ENCODE peak calls at places on chromosomes 7 and 10, in six cellular contexts. I is GM23338, B is mammary epithelial cell, J is MM.1S, L is K562, Z is IMR-90. P is an unnamed sample.

GRCh38 chr10:7915923-7916322 is 97.6 kb downstream of the TAF3 start:
- DNase-seq in I (no peak), B (peak; percentile 63), J (no peak), L (no peak), Z (peak; percentile 63), P (no peak)

GRCh38 chr7:119514326-119514725 is 758.6 kb upstream of the KCND2 start:
- DNase-seq in I (no peak), B (no peak), J (no peak), L (no peak), Z (no peak), P (no peak)

GRCh38 chr10:7470371-7470770 is 59.5 kb upstream of the SFMBT2 start:
- DNase-seq in I (no peak), B (no peak), J (no peak), L (no peak), Z (no peak), P (no peak)

GRCh38 chr7:78141533-78142281 is 343.1 kb downstream of the PHTF2 start:
- DNase-seq in I (no peak), B (no peak), J (no peak), L (no peak), Z (peak; percentile 88), P (no peak)

GRCh38 chr7:124497209-124497608 is 268.4 kb downstream of the GPR37 start:
- DNase-seq in I (no peak), B (no peak), J (no peak), L (no peak), Z (no peak), P (no peak)

GRCh38 chr10:43437141-43437860 is 390 bp downstream of the ZNF487 start:
- DNase-seq in I (no peak), B (no peak), J (no peak), L (peak; percentile 50), Z (no peak), P (no peak)

GRCh38 chr10:98790817-98791216 is 344.1 kb upstream of the HPS1 start:
- DNase-seq in I (peak; percentile 30), B (no peak), J (peak; percentile 28), L (peak; percentile 39), Z (peak; percentile 12), P (no peak)

GRCh38 chr7:151194188-151194587 is 7.1 kb upstream of the ASB10 start:
- DNase-seq in I (no peak), B (no peak), J (no peak), L (no peak), Z (no peak), P (no peak)

GRCh38 chr7:3688842-3689241 is 387.8 kb downstream of the SDK1 start:
- DNase-seq in I (no peak), B (no peak), J (no peak), L (no peak), Z (no peak), P (no peak)

GRCh38 chr10:96687317-96688012 is 32.8 kb downstream of the PIK3AP1 start:
- DNase-seq in I (no peak), B (no peak), J (no peak), L (no peak), Z (no peak), P (no peak)

GRCh38 chr10:7458554-7458953 is 47.7 kb upstream of the SFMBT2 start:
- DNase-seq in I (no peak), B (no peak), J (no peak), L (no peak), Z (peak; percentile 1), P (no peak)

GRCh38 chr7:97846945-97847344 is 25.3 kb downstream of the ASNS start:
- DNase-seq in I (no peak), B (no peak), J (no peak), L (no peak), Z (no peak), P (no peak)

GRCh38 chr7:50226139-50226538 is 78.4 kb upstream of the IKZF1 start:
- DNase-seq in I (no peak), B (no peak), J (no peak), L (no peak), Z (no peak), P (no peak)

GRCh38 chr10:28922127-28922526 is 244.8 kb downstream of the BAMBI start:
- DNase-seq in I (peak; percentile 43), B (no peak), J (no peak), L (no peak), Z (peak; percentile 77), P (no peak)

GRCh38 chr7:1536768-1537630 is 6.5 kb downstream of the MAFK start:
- DNase-seq in I (peak; percentile 93), B (peak; percentile 87), J (no peak), L (peak; percentile 75), Z (peak; percentile 99), P (no peak)

GRCh38 chr10:6176691-6177231 is 26.0 kb upstream of the PFKFB3 start:
- DNase-seq in I (no peak), B (peak; percentile 68), J (no peak), L (no peak), Z (peak; percentile 42), P (no peak)

GRCh38 chr10:130422366-130423324 is 286.5 kb downstream of the GLRX3 start:
- DNase-seq in I (no peak), B (no peak), J (no peak), L (no peak), Z (no peak), P (no peak)

GRCh38 chr7:34107306-34107705 is 202.0 kb downstream of the BMPER start:
- DNase-seq in I (no peak), B (peak; percentile 29), J (no peak), L (no peak), Z (peak; percentile 63), P (no peak)

GRCh38 chr7:13742719-13743640 is 246.5 kb downstream of the ETV1 start:
- DNase-seq in I (peak; percentile 51), B (peak; percentile 33), J (peak; percentile 30), L (no peak), Z (peak; percentile 56), P (no peak)

GRCh38 chr10:132006966-132007365 is 25.2 kb upstream of the BNIP3 start:
- DNase-seq in I (peak; percentile 84), B (no peak), J (no peak), L (no peak), Z (no peak), P (no peak)

GRCh38 chr7:133971658-133972057 is 155.5 kb upstream of the LRGUK start:
- DNase-seq in I (no peak), B (no peak), J (no peak), L (no peak), Z (no peak), P (no peak)

GRCh38 chr10:127919418-127920191 is 12.7 kb downstream of the PTPRE start:
- DNase-seq in I (peak; percentile 51), B (no peak), J (no peak), L (no peak), Z (peak; percentile 37), P (no peak)

GRCh38 chr7:90988523-90988922 is 275.7 kb upstream of the FZD1 start:
- DNase-seq in I (no peak), B (no peak), J (no peak), L (no peak), Z (no peak), P (no peak)

GRCh38 chr10:69438531-69439349 is 12.5 kb upstream of the TSPAN15 start:
- DNase-seq in I (no peak), B (peak; percentile 74), J (no peak), L (no peak), Z (peak; percentile 16), P (no peak)

GRCh38 chr10:121260383-121260782 is 337.9 kb downstream of the FGFR2 start:
- DNase-seq in I (no peak), B (peak; percentile 65), J (peak; percentile 48), L (no peak), Z (no peak), P (no peak)

GRCh38 chr7:39753823-39754325 is 130.5 kb downstream of the RALA start:
- DNase-seq in I (no peak), B (no peak), J (no peak), L (no peak), Z (no peak), P (no peak)
- H3K4me1 ChIP-seq in I (peaks cover 10% of the 10 kb centered on the region), B (peaks cover 24% of the 10 kb centered on the region), J (no peaks in the 10 kb centered on the region), L (peaks cover 8% of the 10 kb centered on the region), Z (peaks cover 18% of the 10 kb centered on the region), P (peaks cover 6% of the 10 kb centered on the region)

DNA sequence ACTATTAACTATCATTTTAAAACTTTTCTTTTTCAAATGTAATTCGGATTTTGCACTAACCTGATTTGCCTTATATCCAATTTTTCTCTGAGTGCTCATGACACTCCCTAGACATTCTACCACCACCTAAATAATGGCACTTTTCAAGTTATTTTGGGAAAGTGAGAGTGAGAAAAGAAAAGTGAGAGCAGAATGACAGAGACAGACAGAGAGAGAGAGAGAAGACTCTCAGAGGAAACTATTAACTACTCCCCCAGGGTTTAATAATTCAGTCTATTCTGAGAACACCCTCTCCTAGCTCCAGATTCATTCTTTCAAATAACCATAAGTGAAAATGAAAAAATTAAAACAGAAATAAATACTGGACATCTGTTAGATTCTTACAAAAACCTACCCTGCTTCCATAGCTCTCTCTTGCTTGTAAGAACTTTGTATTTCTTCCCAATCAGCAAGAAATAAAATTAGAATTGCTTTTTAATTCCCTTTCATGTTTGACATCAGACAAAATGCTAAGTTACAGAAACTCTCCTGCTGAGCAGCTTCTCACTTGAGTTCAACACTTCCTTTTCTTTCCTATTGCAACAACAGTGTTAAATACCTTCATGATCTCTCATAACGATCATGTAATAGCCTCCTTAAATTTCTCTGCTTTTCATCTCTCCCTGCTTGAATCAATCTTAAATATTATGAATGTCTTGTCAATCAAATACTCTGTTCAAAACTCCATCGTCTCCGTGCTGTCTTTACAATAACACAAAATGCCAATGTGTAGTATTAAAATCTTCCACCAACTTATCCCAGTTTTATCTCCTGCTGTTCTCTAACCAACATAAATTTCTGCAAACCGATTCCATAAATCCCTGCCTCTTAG is 191.7 kb downstream of the SEMA3E start:
- DNase-seq in I (peak; percentile 39), B (no peak), J (no peak), L (no peak), Z (no peak), P (no peak)
- H2AFZ ChIP-seq in I (no peak overlapping the region), B (no peak overlapping the region), J (no peak overlapping the region), L (no peak overlapping the region), Z (no peak overlapping the region), P (no peak overlapping the region)

GRCh38 chr7:127534636-127535035 is 50.8 kb downstream of the GCC1 start:
- DNase-seq in I (no peak), B (no peak), J (no peak), L (no peak), Z (no peak), P (no peak)
- H3K27me3 ChIP-seq in I (peaks cover 50% of the 10 kb centered on the region), B (peaks cover 15% of the 10 kb centered on the region), J (no peaks in the 10 kb centered on the region), L (peaks cover 30% of the 10 kb centered on the region), Z (peaks cover 25% of the 10 kb centered on the region), P (peaks cover 27% of the 10 kb centered on the region)

GRCh38 chr7:18386590-18386989 is 109.0 kb upstream of the HDAC9 start:
- DNase-seq in I (no peak), B (no peak), J (no peak), L (no peak), Z (no peak), P (no peak)

GRCh38 chr7:18390523-18390907 is 105.0 kb upstream of the HDAC9 start:
- DNase-seq in I (no peak), B (no peak), J (no peak), L (no peak), Z (no peak), P (no peak)

GRCh38 chr7:18384491-18385143 is 110.9 kb upstream of the HDAC9 start:
- DNase-seq in I (peak; percentile 33), B (no peak), J (no peak), L (no peak), Z (no peak), P (no peak)

DNA sequence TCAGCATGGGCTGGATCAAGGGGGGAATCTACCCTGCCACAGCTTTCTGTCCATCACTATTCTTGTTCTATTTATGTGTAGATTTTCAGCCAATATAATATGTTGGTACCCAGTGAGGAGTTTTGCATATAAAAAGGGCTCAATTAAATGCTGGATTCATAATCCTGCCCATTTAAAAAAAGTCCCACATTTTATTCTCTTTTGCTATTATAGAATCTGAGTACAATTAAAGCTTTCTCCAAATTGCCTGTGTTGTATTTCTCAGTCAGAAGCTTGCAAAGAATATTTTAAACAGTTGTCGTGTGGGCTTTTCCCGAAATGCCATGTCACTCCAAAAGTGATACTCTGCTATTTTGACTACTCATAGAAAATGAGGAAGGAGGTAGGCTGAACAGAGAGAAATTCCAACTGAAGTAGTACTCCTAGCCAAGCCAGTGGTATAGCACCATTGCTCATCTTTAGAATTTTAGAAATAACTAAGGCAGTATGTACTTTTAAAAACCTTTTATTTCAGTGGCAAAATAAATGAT is 108.3 kb upstream of the HDAC9 start:
- DNase-seq in I (no peak), B (no peak), J (no peak), L (no peak), Z (no peak), P (no peak)
- H3K4me1 ChIP-seq in I (peaks cover 27% of the 10 kb centered on the region), B (no peaks in the 10 kb centered on the region), J (peaks cover 7% of the 10 kb centered on the region), L (no peaks in the 10 kb centered on the region), Z (peaks cover 10% of the 10 kb centered on the region), P (no peaks in the 10 kb centered on the region)